ENCODE peak calls at places on chromosomes 7 and 10, in eight cellular contexts. R is activated CD8-positive, alpha-beta memory T cell treated with anti-CD3 and anti-CD28 coated beads for 48 hours; C is T-cell; O is DMS79; D is NCI-H2171 treated with DMSO at 0.1 percent for 48 hours; P is HCEC 1CT; Y is EH; J is activated T-helper 9 cell treated with anti-CD3 and anti-CD28 coated beads, Interleukin-2, amount 50 U/mL, for 16 hours. B is an unnamed sample.

GRCh38 chr7:24455813-24456525 is 117.3 kb upstream of the PALS2 start:
- DNase-seq in R (no peak), C (no peak), O (no peak), D (no peak), P (no peak), Y (no peak), J (no peak), B (no peak)

GRCh38 chr10:83122336-83122735 is 1017.0 kb upstream of the GHITM start:
- DNase-seq in R (no peak), C (no peak), O (no peak), D (no peak), P (no peak), Y (peak; percentile 27), J (no peak), B (no peak)

GRCh38 chr7:18844735-18845134 is 272.7 kb downstream of the TWIST1 start:
- DNase-seq in R (no peak), C (no peak), O (no peak), D (no peak), P (no peak), Y (no peak), J (no peak), B (no peak)

GRCh38 chr10:28280652-28281051 is 22.2 kb downstream of the MPP7 start:
- DNase-seq in R (no peak), C (no peak), O (no peak), D (no peak), P (no peak), Y (peak; percentile 87), J (no peak), B (no peak)

GRCh38 chr10:73446926-73447325 is 13.6 kb upstream of the MSS51 start:
- DNase-seq in R (no peak), C (no peak), O (no peak), D (no peak), P (no peak), Y (no peak), J (no peak), B (no peak)

GRCh38 chr7:94632338-94633024 is 23.5 kb downstream of the SGCE start:
- DNase-seq in R (no peak), C (no peak), O (no peak), D (no peak), P (peak; percentile 91), Y (peak; percentile 90), J (no peak), B (peak; percentile 46)

GRCh38 chr7:29926216-29926615 is 63.4 kb downstream of the SCRN1 start:
- DNase-seq in R (no peak), C (no peak), O (no peak), D (no peak), P (no peak), Y (no peak), J (no peak), B (no peak)

GRCh38 chr7:105647591-105647990 is 66.3 kb upstream of the EFCAB10 start:
- DNase-seq in R (no peak), C (no peak), O (peak; percentile 46), D (peak; percentile 61), P (no peak), Y (no peak), J (no peak), B (no peak)

GRCh38 chr7:39086638-39087360 is 109.1 kb downstream of the POU6F2 start:
- DNase-seq in R (no peak), C (no peak), O (no peak), D (peak; percentile 71), P (no peak), Y (no peak), J (no peak), B (no peak)

GRCh38 chr7:81150951-81151361 is 232.1 kb upstream of the SEMA3C start:
- DNase-seq in R (no peak), C (no peak), O (no peak), D (no peak), P (no peak), Y (peak; percentile 13), J (no peak), B (no peak)

GRCh38 chr10:123213192-123213591 is 59.0 kb downstream of the BUB3 start:
- DNase-seq in R (no peak), C (no peak), O (no peak), D (no peak), P (no peak), Y (no peak), J (no peak), B (no peak)

GRCh38 chr7:52749880-52750279 is 285.6 kb upstream of the POM121L12 start:
- DNase-seq in R (no peak), C (no peak), O (no peak), D (no peak), P (no peak), Y (no peak), J (no peak), B (no peak)

GRCh38 chr7:11313801-11314200 is 340.1 kb downstream of the PHF14 start:
- DNase-seq in R (no peak), C (no peak), O (no peak), D (no peak), P (no peak), Y (no peak), J (no peak), B (no peak)

GRCh38 chr7:27375958-27376357 is 133.4 kb downstream of the EVX1 start:
- DNase-seq in R (no peak), C (no peak), O (no peak), D (no peak), P (no peak), Y (no peak), J (no peak), B (no peak)

GRCh38 chr10:70135046-70135445 is 2.4 kb upstream of the AIFM2 start:
- DNase-seq in R (no peak), C (no peak), O (no peak), D (no peak), P (no peak), Y (no peak), J (no peak), B (no peak)

GRCh38 chr10:71868192-71868697 is 17.2 kb upstream of the PSAP start:
- DNase-seq in R (no peak), C (no peak), O (no peak), D (no peak), P (peak; percentile 83), Y (peak; percentile 85), J (no peak), B (peak; percentile 55)

GRCh38 chr7:74429153-74429747 is 24.5 kb upstream of the GTF2IRD1 start:
- DNase-seq in R (no peak), C (no peak), O (peak; percentile 15), D (no peak), P (peak; percentile 43), Y (peak; percentile 90), J (no peak), B (no peak)

GRCh38 chr10:69051303-69051702 is 36.6 kb upstream of the SRGN start:
- DNase-seq in R (no peak), C (no peak), O (no peak), D (no peak), P (peak; percentile 82), Y (peak; percentile 68), J (no peak), B (no peak)

GRCh38 chr10:86337121-86337601 is 29.4 kb downstream of the GRID1 start:
- DNase-seq in R (no peak), C (no peak), O (no peak), D (no peak), P (no peak), Y (no peak), J (no peak), B (no peak)

GRCh38 chr7:76408121-76408560 is 1.4 kb downstream of the SSC4D start:
- DNase-seq in R (no peak), C (no peak), O (no peak), D (no peak), P (no peak), Y (no peak), J (no peak), B (no peak)

GRCh38 chr7:43520201-43520600 is 62.7 kb upstream of the STK17A start:
- DNase-seq in R (no peak), C (no peak), O (no peak), D (no peak), P (no peak), Y (no peak), J (no peak), B (no peak)

GRCh38 chr10:20986049-20986448 is 88.9 kb upstream of the NEBL start:
- DNase-seq in R (no peak), C (no peak), O (no peak), D (no peak), P (no peak), Y (no peak), J (no peak), B (no peak)

GRCh38 chr10:119384127-119384526 is 158.4 kb downstream of the RGS10 start:
- DNase-seq in R (no peak), C (no peak), O (no peak), D (peak; percentile 46), P (no peak), Y (no peak), J (no peak), B (no peak)

GRCh38 chr7:130091999-130092398 is 21.7 kb downstream of the KLHDC10 start:
- DNase-seq in R (no peak), C (no peak), O (no peak), D (no peak), P (no peak), Y (no peak), J (no peak), B (no peak)

GRCh38 chr7:37449621-37450020 is 957 bp upstream of the ELMO1 start:
- DNase-seq in R (no peak), C (no peak), O (no peak), D (no peak), P (no peak), Y (no peak), J (no peak), B (no peak)

GRCh38 chr10:93917814-93918213 is 24.0 kb downstream of the SLC35G1 start:
- DNase-seq in R (no peak), C (no peak), O (no peak), D (no peak), P (no peak), Y (no peak), J (no peak), B (no peak)

GRCh38 chr7:23544913-23545354 is 13.2 kb upstream of the TRA2A start:
- DNase-seq in R (no peak), C (no peak), O (peak; percentile 40), D (peak; percentile 41), P (no peak), Y (peak; percentile 27), J (no peak), B (no peak)

GRCh38 chr7:81846398-81846797 is 76.6 kb upstream of the HGF start:
- DNase-seq in R (no peak), C (no peak), O (no peak), D (no peak), P (peak; percentile 85), Y (peak; percentile 65), J (no peak), B (peak; percentile 20)

GRCh38 chr7:98760201-98760651 is 109.6 kb downstream of the TMEM130 start:
- DNase-seq in R (no peak), C (no peak), O (no peak), D (no peak), P (peak; percentile 37), Y (peak; percentile 60), J (no peak), B (no peak)

GRCh38 chr7:84058311-84059076 is 136.1 kb downstream of the SEMA3A start:
- DNase-seq in R (no peak), C (no peak), O (no peak), D (no peak), P (peak; percentile 49), Y (peak; percentile 52), J (no peak), B (no peak)

GRCh38 chr10:78385599-78385998 is 351.9 kb downstream of the RPS24 start:
- DNase-seq in R (no peak), C (no peak), O (no peak), D (no peak), P (no peak), Y (no peak), J (no peak), B (no peak)

GRCh38 chr10:119616879-119617580 is 20.3 kb upstream of the TIAL1 start:
- DNase-seq in R (no peak), C (no peak), O (no peak), D (no peak), P (peak; percentile 9), Y (peak; percentile 46), J (no peak), B (no peak)

GRCh38 chr7:17947606-17948005 is 7.3 kb upstream of the SNX13 start:
- DNase-seq in R (no peak), C (no peak), O (no peak), D (no peak), P (no peak), Y (no peak), J (no peak), B (no peak)

GRCh38 chr7:158187055-158187770 is 400.4 kb downstream of the PTPRN2 start:
- DNase-seq in R (no peak), C (no peak), O (no peak), D (no peak), P (no peak), Y (no peak), J (no peak), B (no peak)

B was measured in epithelial cell of prostate.